ENCODE peak calls at places on chromosomes 5 and 9, in seven cellular contexts. One of them, this sample, is unnamed.

GRCh38 chr5:82160948-82161347 is 117.2 kb downstream of the RPS23 start:
- DNase-seq in fibroblast of lung: peak
- DNase-seq in cardiac fibroblast: no peak
- DNase-seq in astrocyte of the spinal cord: peak
- DNase-seq in epithelial cell of esophagus: no peak
- DNase-seq in A549: no peak
- DNase-seq in psoas muscle: no peak
- DNase-seq in this sample: peak

GRCh38 chr9:98767196-98767595 is 29.2 kb downstream of the ANKS6 start:
- DNase-seq in A549: no peak
- DNase-seq in psoas muscle: no peak
- DNase-seq in astrocyte of the spinal cord: no peak
- DNase-seq in cardiac fibroblast: no peak
- DNase-seq in epithelial cell of esophagus: no peak
- DNase-seq in fibroblast of lung: no peak
- DNase-seq in this sample: no peak

GRCh38 chr5:68554566-68555279 is 339.2 kb downstream of the PIK3R1 start:
- DNase-seq in psoas muscle: peak
- DNase-seq in A549: no peak
- DNase-seq in cardiac fibroblast: peak
- DNase-seq in fibroblast of lung: peak
- DNase-seq in epithelial cell of esophagus: no peak
- DNase-seq in astrocyte of the spinal cord: peak
- DNase-seq in this sample: peak

GRCh38 chr9:130207241-130207992 is 35.2 kb downstream of the NCS1 start:
- DNase-seq in fibroblast of lung: no peak
- DNase-seq in astrocyte of the spinal cord: no peak
- DNase-seq in psoas muscle: no peak
- DNase-seq in epithelial cell of esophagus: no peak
- DNase-seq in A549: no peak
- DNase-seq in cardiac fibroblast: no peak
- DNase-seq in this sample: no peak

GRCh38 chr9:17611921-17612320 is 33.1 kb downstream of the SH3GL2 start:
- DNase-seq in A549: no peak
- DNase-seq in astrocyte of the spinal cord: no peak
- DNase-seq in cardiac fibroblast: no peak
- DNase-seq in fibroblast of lung: no peak
- DNase-seq in epithelial cell of esophagus: peak
- DNase-seq in psoas muscle: no peak
- DNase-seq in this sample: no peak

GRCh38 chr9:79682076-79682736 is 110.4 kb downstream of the TLE4 start:
- DNase-seq in fibroblast of lung: peak
- DNase-seq in epithelial cell of esophagus: peak
- DNase-seq in psoas muscle: no peak
- DNase-seq in astrocyte of the spinal cord: peak
- DNase-seq in cardiac fibroblast: peak
- DNase-seq in A549: no peak
- DNase-seq in this sample: no peak

GRCh38 chr9:107624216-107624948 is 134.8 kb upstream of the KLF4 start:
- DNase-seq in psoas muscle: peak
- DNase-seq in epithelial cell of esophagus: peak
- DNase-seq in fibroblast of lung: no peak
- DNase-seq in A549: peak
- DNase-seq in astrocyte of the spinal cord: no peak
- DNase-seq in cardiac fibroblast: peak
- DNase-seq in this sample: no peak

GRCh38 chr9:137423810-137424291 is 658 bp downstream of the NOXA1 start:
- DNase-seq in astrocyte of the spinal cord: no peak
- DNase-seq in epithelial cell of esophagus: peak
- DNase-seq in fibroblast of lung: no peak
- DNase-seq in psoas muscle: peak
- DNase-seq in cardiac fibroblast: no peak
- DNase-seq in A549: no peak
- DNase-seq in this sample: no peak

GRCh38 chr5:113091622-113092021 is 115.0 kb downstream of the DCP2 start:
- DNase-seq in fibroblast of lung: no peak
- DNase-seq in A549: no peak
- DNase-seq in cardiac fibroblast: no peak
- DNase-seq in psoas muscle: no peak
- DNase-seq in epithelial cell of esophagus: no peak
- DNase-seq in astrocyte of the spinal cord: no peak
- DNase-seq in this sample: no peak

GRCh38 chr9:136945333-136946227 is 537 bp downstream of the C8G start:
- DNase-seq in fibroblast of lung: no peak
- DNase-seq in astrocyte of the spinal cord: no peak
- DNase-seq in epithelial cell of esophagus: no peak
- DNase-seq in A549: no peak
- DNase-seq in psoas muscle: peak
- DNase-seq in cardiac fibroblast: no peak
- DNase-seq in this sample: no peak

GRCh38 chr9:37407468-37407867 is 15.0 kb upstream of the GRHPR start:
- DNase-seq in fibroblast of lung: no peak
- DNase-seq in astrocyte of the spinal cord: no peak
- DNase-seq in A549: peak
- DNase-seq in cardiac fibroblast: no peak
- DNase-seq in epithelial cell of esophagus: no peak
- DNase-seq in psoas muscle: no peak
- DNase-seq in this sample: no peak
- TF ChIP-seq CTCF in fibroblast of lung: no peak
- TF ChIP-seq CTCF in astrocyte of the spinal cord: peak
- TF ChIP-seq CTCF in A549: peak
- TF ChIP-seq CTCF in cardiac fibroblast: no peak
- TF ChIP-seq CTCF in epithelial cell of esophagus: peak
- TF ChIP-seq CTCF in psoas muscle: no peak
- TF ChIP-seq CTCF in this sample: peak

GRCh38 chr5:36607838-36608783 is 1.7 kb downstream of the SLC1A3 start:
- DNase-seq in astrocyte of the spinal cord: peak
- DNase-seq in psoas muscle: no peak
- DNase-seq in cardiac fibroblast: no peak
- DNase-seq in fibroblast of lung: peak
- DNase-seq in epithelial cell of esophagus: peak
- DNase-seq in A549: no peak
- DNase-seq in this sample: peak
- H3K4me3 ChIP-seq in astrocyte of the spinal cord: peak
- H3K4me3 ChIP-seq in psoas muscle: peak
- H3K4me3 ChIP-seq in cardiac fibroblast: peak
- H3K4me3 ChIP-seq in fibroblast of lung: no peak
- H3K4me3 ChIP-seq in epithelial cell of esophagus: peak
- H3K4me3 ChIP-seq in A549: no peak
- H3K4me3 ChIP-seq in this sample: peak

GRCh38 chr5:128083033-128083810 is at the start of gene SLC12A2:
- DNase-seq in A549: peak
- DNase-seq in fibroblast of lung: peak
- DNase-seq in cardiac fibroblast: peak
- DNase-seq in astrocyte of the spinal cord: peak
- DNase-seq in epithelial cell of esophagus: peak
- DNase-seq in psoas muscle: peak
- DNase-seq in this sample: peak

GRCh38 chr5:128082551-128083032 is 974 bp upstream of the SLC12A2 start:
- DNase-seq in cardiac fibroblast: no peak
- DNase-seq in epithelial cell of esophagus: no peak
- DNase-seq in astrocyte of the spinal cord: no peak
- DNase-seq in psoas muscle: no peak
- DNase-seq in fibroblast of lung: no peak
- DNase-seq in A549: peak
- DNase-seq in this sample: no peak

GRCh38 chr5:128085413-128085812 is 1.8 kb downstream of the SLC12A2 start:
- DNase-seq in fibroblast of lung: no peak
- DNase-seq in astrocyte of the spinal cord: no peak
- DNase-seq in psoas muscle: no peak
- DNase-seq in A549: no peak
- DNase-seq in cardiac fibroblast: no peak
- DNase-seq in epithelial cell of esophagus: peak
- DNase-seq in this sample: no peak

GRCh38 chr5:128084228-128085167 is 932 bp downstream of the SLC12A2 start:
- DNase-seq in psoas muscle: peak
- DNase-seq in A549: peak
- DNase-seq in epithelial cell of esophagus: peak
- DNase-seq in fibroblast of lung: peak
- DNase-seq in cardiac fibroblast: peak
- DNase-seq in astrocyte of the spinal cord: no peak
- DNase-seq in this sample: no peak

DNA sequence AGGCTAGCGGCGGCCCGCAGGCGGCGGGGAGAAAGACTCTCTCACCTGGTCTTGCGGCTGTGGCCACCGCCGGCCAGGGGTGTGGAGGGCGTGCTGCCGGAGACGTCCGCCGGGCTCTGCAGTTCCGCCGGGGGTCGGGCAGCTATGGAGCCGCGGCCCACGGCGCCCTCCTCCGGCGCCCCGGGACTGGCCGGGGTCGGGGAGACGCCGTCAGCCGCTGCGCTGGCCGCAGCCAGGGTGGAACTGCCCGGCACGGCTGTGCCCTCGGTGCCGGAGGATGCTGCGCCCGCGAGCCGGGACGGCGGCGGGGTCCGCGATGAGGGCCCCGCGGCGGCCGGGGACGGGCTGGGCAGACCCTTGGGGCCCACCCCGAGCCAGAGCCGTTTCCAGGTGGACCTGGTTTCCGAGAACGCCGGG is 253 bp downstream of the SLC12A2 start:
- DNase-seq in cardiac fibroblast: peak
- DNase-seq in A549: peak
- DNase-seq in epithelial cell of esophagus: no peak
- DNase-seq in psoas muscle: no peak
- DNase-seq in astrocyte of the spinal cord: peak
- DNase-seq in fibroblast of lung: no peak
- DNase-seq in this sample: no peak
- TF ChIP-seq CTCF in cardiac fibroblast: no peak
- TF ChIP-seq CTCF in A549: peak
- TF ChIP-seq CTCF in epithelial cell of esophagus: peak
- TF ChIP-seq CTCF in psoas muscle: peak
- TF ChIP-seq CTCF in astrocyte of the spinal cord: peak
- TF ChIP-seq CTCF in fibroblast of lung: no peak
- TF ChIP-seq CTCF in this sample: peak

DNA sequence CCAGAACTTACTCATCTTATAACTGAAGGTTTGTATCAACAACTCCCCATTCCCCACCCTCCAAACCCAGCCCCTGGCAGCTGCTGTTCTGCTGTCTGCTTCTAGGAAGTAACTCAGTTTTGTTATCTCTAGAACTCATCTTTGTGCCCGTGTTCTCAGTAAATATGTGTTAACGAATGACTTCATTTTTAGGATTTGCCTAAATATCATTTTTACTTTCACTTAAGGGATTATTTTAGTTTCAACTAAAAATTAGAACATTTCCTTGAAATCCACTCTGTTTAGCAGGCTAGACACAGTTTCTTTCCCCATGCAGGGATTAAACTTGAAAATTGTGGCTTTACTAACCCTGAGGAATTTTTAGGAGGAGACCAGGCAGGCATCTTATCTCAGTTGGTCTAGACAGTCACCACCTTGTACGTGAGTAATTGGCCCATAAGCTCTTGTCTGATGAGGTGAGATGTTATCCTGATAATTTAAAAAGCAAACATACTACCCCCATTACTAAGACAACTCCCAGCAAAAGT is 68.2 kb upstream of the TNFAIP8 start:
- DNase-seq in A549: no peak
- DNase-seq in astrocyte of the spinal cord: no peak
- DNase-seq in cardiac fibroblast: no peak
- DNase-seq in fibroblast of lung: peak
- DNase-seq in epithelial cell of esophagus: peak
- DNase-seq in psoas muscle: no peak
- DNase-seq in this sample: no peak
- H3K4me3 ChIP-seq in A549: peak
- H3K4me3 ChIP-seq in astrocyte of the spinal cord: no peak
- H3K4me3 ChIP-seq in cardiac fibroblast: no peak
- H3K4me3 ChIP-seq in fibroblast of lung: no peak
- H3K4me3 ChIP-seq in epithelial cell of esophagus: no peak
- H3K4me3 ChIP-seq in psoas muscle: no peak
- H3K4me3 ChIP-seq in this sample: no peak

DNA sequence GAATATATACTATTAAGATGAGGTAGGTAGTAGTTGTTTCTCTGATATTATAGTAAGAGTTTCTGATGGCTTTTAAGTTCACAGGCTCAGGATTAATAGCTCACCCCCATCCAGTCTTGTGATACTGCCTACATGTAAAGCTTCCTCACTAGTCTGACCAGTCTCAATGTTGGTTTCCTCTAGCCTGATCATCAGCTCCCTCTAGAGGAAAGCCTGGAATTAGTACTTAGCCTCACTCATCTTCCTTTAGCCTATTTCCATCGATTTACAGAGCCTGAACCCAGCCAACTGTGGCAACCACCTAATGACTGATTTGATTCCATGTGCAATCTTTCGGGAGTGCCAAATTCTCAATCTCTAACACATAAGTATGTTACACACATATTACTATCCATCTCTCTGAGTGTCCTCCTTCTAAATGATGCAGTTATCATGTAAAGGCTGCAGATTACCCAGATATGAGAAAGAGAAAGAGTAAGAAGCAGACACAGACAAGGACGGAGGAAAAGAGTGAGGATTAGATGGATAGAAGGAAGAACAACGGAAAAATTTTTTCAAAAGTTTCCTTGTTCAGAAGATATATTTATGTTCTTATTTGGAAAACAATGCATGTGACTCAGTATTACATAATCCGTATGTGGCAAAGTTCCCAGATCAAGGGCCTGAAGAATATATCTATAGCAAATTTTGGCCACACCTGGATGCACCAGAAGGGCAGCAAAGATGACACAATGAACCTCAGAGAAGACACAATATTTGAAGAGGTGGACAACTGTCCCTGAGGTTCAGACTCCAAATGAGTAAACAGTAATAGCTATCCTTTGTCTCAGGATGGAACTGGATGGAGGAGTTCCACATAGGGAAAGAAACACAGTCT is 333.7 kb downstream of the ELAVL2 start:
- DNase-seq in fibroblast of lung: peak
- DNase-seq in epithelial cell of esophagus: peak
- DNase-seq in astrocyte of the spinal cord: peak
- DNase-seq in psoas muscle: no peak
- DNase-seq in cardiac fibroblast: peak
- DNase-seq in A549: peak
- DNase-seq in this sample: no peak
- TF ChIP-seq CTCF in fibroblast of lung: no peak
- TF ChIP-seq CTCF in epithelial cell of esophagus: peak
- TF ChIP-seq CTCF in astrocyte of the spinal cord: peak
- TF ChIP-seq CTCF in psoas muscle: peak
- TF ChIP-seq CTCF in cardiac fibroblast: peak
- TF ChIP-seq CTCF in A549: peak
- TF ChIP-seq CTCF in this sample: no peak

DNA sequence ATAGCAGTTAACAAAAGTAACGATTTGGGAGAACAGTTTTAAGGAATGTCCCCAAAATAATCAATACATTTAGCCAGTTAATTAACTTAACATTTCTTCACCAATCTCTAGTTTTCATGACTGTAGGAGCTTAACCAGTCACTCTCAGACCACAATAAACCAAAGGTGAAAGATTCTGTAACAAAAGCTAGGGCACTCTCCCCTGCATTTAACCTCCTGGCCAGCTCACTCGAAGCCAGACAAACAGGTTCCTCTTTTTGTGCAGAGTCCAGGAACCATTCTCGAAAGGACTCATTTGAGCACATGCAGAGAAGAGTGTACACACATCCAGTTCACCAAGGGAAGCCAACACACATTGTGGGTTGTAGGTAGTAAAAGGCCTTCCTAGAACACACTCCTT is 6.5 kb downstream of the IL7R start:
- DNase-seq in psoas muscle: no peak
- DNase-seq in cardiac fibroblast: no peak
- DNase-seq in fibroblast of lung: no peak
- DNase-seq in A549: no peak
- DNase-seq in astrocyte of the spinal cord: no peak
- DNase-seq in epithelial cell of esophagus: peak
- DNase-seq in this sample: no peak
- H3K4me3 ChIP-seq in psoas muscle: no peak
- H3K4me3 ChIP-seq in cardiac fibroblast: no peak
- H3K4me3 ChIP-seq in fibroblast of lung: no peak
- H3K4me3 ChIP-seq in A549: no peak
- H3K4me3 ChIP-seq in astrocyte of the spinal cord: no peak
- H3K4me3 ChIP-seq in epithelial cell of esophagus: no peak
- H3K4me3 ChIP-seq in this sample: no peak